ENCODE peak calls at places on chromosomes 4 and X, in eight cellular contexts. S is SK-N-SH, E is mesendoderm, A is GM23248, L is prostate gland, Z is transverse colon, G is NT2/D1, I is cardiac muscle cell. X is an unnamed sample. For H3K4me1, the result is how much of the 10 kb centered on the place peaks cover.

GRCh38 chr4:7198440-7199128 is 6.2 kb downstream of the SORCS2 start:
- DNase-seq in E (no peak), L (no peak), I (no peak), G (no peak), A (no peak), S (no peak), Z (no peak), X (no peak)

GRCh38 chrX:47093248-47093647 is 15.0 kb downstream of the RGN start:
- DNase-seq in I (peak), Z (no peak), L (no peak), A (peak), G (no peak), E (no peak), S (peak), X (no peak)

GRCh38 chrX:19193584-19193983 is 71.3 kb upstream of the ADGRG2 start:
- DNase-seq in S (no peak), G (no peak), A (no peak), I (peak), E (peak), Z (no peak), L (no peak), X (no peak)

GRCh38 chr4:75513529-75514130 is 573 bp downstream of the RCHY1 start:
- DNase-seq in L (peak), G (no peak), Z (no peak), I (no peak), S (no peak), E (no peak), A (peak), X (no peak)

GRCh38 chr4:11343536-11343935 is 85.2 kb downstream of the HS3ST1 start:
- DNase-seq in I (no peak), G (peak), E (peak), A (no peak), Z (no peak), S (no peak), L (no peak), X (no peak)

GRCh38 chrX:68693481-68694410 is 46.3 kb downstream of the STARD8 start:
- DNase-seq in G (peak), S (peak), L (peak), A (peak), I (peak), E (peak), Z (peak), X (peak)

GRCh38 chr4:14445882-14446281 is 556.4 kb upstream of the CPEB2 start:
- DNase-seq in L (peak), Z (no peak), I (no peak), A (no peak), S (no peak), G (no peak), E (no peak), X (no peak)

GRCh38 chr4:15805583-15806517 is 27.7 kb downstream of the CD38 start:
- DNase-seq in S (peak), Z (no peak), A (peak), E (peak), G (peak), I (peak), L (peak), X (peak)

GRCh38 chr4:74056114-74056857 is 17.8 kb upstream of the CXCL3 start:
- DNase-seq in A (peak), Z (no peak), L (no peak), E (peak), S (no peak), I (no peak), G (no peak), X (no peak)

GRCh38 chrX:69222103-69223090 is 57.1 kb upstream of the PJA1 start:
- DNase-seq in Z (peak), A (peak), L (peak), E (peak), I (peak), S (peak), G (peak), X (peak)

GRCh38 chrX:71923516-71923915 is 12.9 kb downstream of the NHSL2 start:
- DNase-seq in L (no peak), A (peak), I (no peak), G (no peak), Z (no peak), E (no peak), S (peak), X (no peak)

GRCh38 chr4:53593765-53594164 is 2.5 kb upstream of the LNX1 start:
- DNase-seq in A (no peak), L (no peak), E (no peak), S (no peak), Z (no peak), I (no peak), G (no peak), X (no peak)

DNA sequence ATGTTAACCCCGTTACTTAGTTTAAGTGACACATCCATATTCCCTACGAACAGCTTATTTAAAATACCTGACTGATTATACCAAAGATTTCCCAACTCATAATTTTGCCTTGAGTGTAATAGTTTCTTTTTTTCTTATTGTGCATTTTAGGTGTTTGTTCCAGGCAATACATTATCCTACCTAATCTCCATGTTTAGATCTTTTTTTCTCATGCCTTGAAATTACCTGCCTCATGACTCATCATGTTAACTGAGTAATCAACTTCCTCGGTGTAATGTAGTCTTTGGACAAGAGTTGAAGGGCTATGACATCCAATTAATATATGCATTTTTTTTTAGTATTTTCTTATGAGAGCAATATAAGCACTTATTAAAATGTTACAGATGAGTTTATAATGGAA is 228.7 kb upstream of the ANKRD50 start:
- DNase-seq in S (no peak), L (no peak), Z (no peak), G (no peak), I (no peak), A (peak), E (no peak), X (no peak)
- H3K4me1 ChIP-seq in S (under half), L (under half), Z (under half), G (under half), I (under half), A (under half), E (under half), X (under half)

GRCh38 chrX:153925739-153926593 is at the start of gene ARHGAP4:
- DNase-seq in I (no peak), E (peak), S (no peak), G (no peak), L (no peak), A (no peak), Z (no peak), X (no peak)

GRCh38 chrX:153924149-153924861 is 1.8 kb downstream of the ARHGAP4 start:
- DNase-seq in I (peak), E (peak), S (no peak), Z (peak), A (peak), L (no peak), G (no peak), X (no peak)

GRCh38 chrX:153926594-153926862 is 464 bp upstream of the ARHGAP4 start:
- DNase-seq in E (peak), G (no peak), Z (no peak), A (no peak), S (no peak), I (no peak), L (no peak), X (no peak)

GRCh38 chrX:153926863-153927685 is 1.0 kb upstream of the ARHGAP4 start:
- DNase-seq in E (no peak), S (peak), I (no peak), L (no peak), Z (peak), G (no peak), A (peak), X (no peak)

GRCh38 chrX:153925387-153925738 is 701 bp downstream of the ARHGAP4 start:
- DNase-seq in L (no peak), I (no peak), G (no peak), E (no peak), S (no peak), A (no peak), Z (no peak), X (no peak)
- H3K4me1 ChIP-seq in L (under half), I (under half), G (under half), E (under half), S (under half), A (under half), Z (under half), X (under half)

DNA sequence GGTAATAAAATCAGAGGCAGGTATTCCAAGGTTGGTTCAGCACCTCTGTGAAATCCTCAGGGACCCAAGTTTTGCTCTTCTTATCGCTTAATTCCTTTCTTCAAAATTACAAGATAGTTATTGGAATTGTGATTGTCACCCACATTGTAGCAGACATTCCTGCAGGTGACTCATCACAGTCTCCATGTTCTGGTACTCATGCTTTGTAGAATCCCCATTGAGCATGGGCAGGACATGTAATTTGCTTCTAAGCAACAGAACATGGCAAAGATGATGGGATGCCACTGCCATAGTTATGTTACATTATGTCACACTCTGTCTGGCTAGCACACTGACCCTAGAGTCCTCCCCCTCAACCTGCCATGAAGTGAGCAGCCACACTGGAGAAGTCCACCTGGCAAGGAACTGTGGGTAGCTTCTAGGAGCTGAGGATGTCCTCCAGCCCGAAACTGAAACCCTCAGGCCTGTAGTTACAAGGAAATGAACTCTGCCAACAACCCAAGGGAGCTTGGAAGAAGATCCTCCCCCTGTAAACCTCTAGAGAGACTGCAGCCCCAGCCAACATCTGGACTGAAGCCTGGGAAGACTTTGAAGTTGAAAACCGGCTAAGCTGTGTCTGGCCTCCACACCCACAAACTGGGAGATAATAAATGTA is 58.3 kb upstream of the GUCY1A1 start:
- DNase-seq in E (peak), L (no peak), Z (no peak), I (no peak), S (no peak), A (peak), G (no peak), X (no peak)
- H3K4me1 ChIP-seq in E (under half), L (under half), Z (under half), I (under half), S (under half), A (under half), G (under half), X (under half)

GRCh38 chr4:41203169-41203568 is 11.2 kb downstream of the APBB2 start:
- DNase-seq in I (no peak), G (no peak), L (no peak), Z (no peak), S (no peak), E (no peak), A (peak), X (no peak)
- H3K4me1 ChIP-seq in I (under half), G (under half), L (under half), Z (under half), S (half or more), E (under half), A (half or more), X (half or more)

GRCh38 chrX:118596428-118596827 is 100.8 kb downstream of the DOCK11 start:
- DNase-seq in I (no peak), Z (no peak), S (no peak), A (no peak), G (no peak), L (no peak), E (no peak), X (no peak)

GRCh38 chrX:118595501-118596042 is 100.0 kb downstream of the DOCK11 start:
- DNase-seq in A (no peak), G (no peak), S (no peak), E (no peak), L (no peak), I (no peak), Z (no peak), X (peak)

GRCh38 chrX:118588715-118589114 is 93.1 kb downstream of the DOCK11 start:
- DNase-seq in A (no peak), L (no peak), G (no peak), E (peak), S (no peak), I (no peak), Z (no peak), X (no peak)

GRCh38 chrX:118594697-118595420 is 99.2 kb downstream of the DOCK11 start:
- DNase-seq in Z (no peak), I (no peak), S (no peak), E (no peak), L (no peak), A (no peak), G (no peak), X (no peak)

GRCh38 chrX:118593407-118593806 is 97.8 kb downstream of the DOCK11 start:
- DNase-seq in E (no peak), L (no peak), Z (no peak), I (no peak), A (no peak), G (no peak), S (no peak), X (no peak)
- H3K4me1 ChIP-seq in E (under half), L (under half), Z (under half), I (under half), A (under half), G (under half), S (under half), X (under half)

GRCh38 chr4:8724436-8725070 is 132.0 kb downstream of the CPZ start:
- DNase-seq in G (no peak), I (no peak), Z (peak), E (no peak), L (no peak), A (no peak), S (no peak), X (no peak)

GRCh38 chr4:8725071-8725841 is 132.7 kb downstream of the CPZ start:
- DNase-seq in G (no peak), I (peak), A (no peak), E (peak), L (no peak), S (peak), Z (peak), X (no peak)

GRCh38 chr4:8726344-8726851 is 133.8 kb downstream of the CPZ start:
- DNase-seq in I (no peak), Z (peak), A (no peak), G (no peak), E (peak), S (peak), L (no peak), X (no peak)

GRCh38 chr4:8727131-8727530 is 134.6 kb downstream of the CPZ start:
- DNase-seq in A (no peak), I (no peak), E (no peak), L (no peak), Z (peak), S (no peak), G (no peak), X (no peak)

DNA sequence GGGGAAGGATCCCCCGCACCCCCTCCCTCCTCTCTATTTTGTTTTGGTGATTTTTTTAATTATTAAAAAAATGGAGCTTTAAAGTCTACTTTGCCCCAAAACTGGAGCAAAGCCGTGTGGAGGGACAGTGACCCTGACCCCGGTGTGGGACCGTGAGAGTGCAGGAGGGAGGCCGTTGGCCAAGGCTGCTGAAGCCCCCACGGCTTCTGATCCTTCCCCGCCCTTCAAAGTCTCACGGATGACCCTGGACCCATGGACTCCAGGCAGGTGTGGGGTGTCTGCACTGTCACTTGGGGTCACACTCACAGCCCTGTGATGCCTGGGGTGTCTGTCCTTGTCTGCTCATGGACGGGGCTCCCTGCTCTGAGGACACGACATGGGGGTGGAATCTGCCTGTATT is 133.3 kb downstream of the CPZ start:
- DNase-seq in Z (no peak), G (no peak), E (no peak), I (no peak), A (no peak), S (no peak), L (no peak), X (no peak)
- H3K4me1 ChIP-seq in Z (under half), G (under half), E (under half), I (under half), A (under half), S (under half), L (under half), X (under half)

DNA sequence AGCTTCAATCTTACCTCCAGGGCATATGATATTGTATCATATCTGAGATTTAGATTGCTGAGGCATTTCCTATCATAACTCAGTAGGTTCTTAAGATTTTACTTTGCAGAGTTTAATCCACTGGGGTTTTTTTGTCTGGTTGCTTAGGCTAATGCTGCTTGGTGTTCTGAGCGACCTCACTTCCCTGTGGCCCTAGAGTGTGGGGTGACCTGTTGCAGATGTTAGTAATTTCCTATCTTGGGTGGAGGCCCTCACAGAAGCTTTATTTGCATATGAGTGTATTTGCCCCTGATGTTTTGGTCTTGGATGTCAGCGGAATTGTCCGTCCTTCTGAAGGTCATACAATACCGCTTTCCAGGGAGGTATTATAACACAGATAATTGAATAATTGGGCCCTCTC is 137.1 kb downstream of the NDST3 start:
- DNase-seq in S (no peak), I (no peak), L (no peak), G (no peak), A (no peak), Z (no peak), E (no peak), X (no peak)
- H3K4me1 ChIP-seq in S (under half), I (under half), L (under half), G (under half), A (under half), Z (under half), E (under half), X (under half)

GRCh38 chrX:13168276-13168675 is 123.9 kb upstream of the FAM9C start:
- DNase-seq in L (no peak), S (no peak), G (no peak), Z (no peak), I (no peak), A (no peak), E (no peak), X (no peak)

GRCh38 chrX:13165266-13165665 is 120.8 kb upstream of the FAM9C start:
- DNase-seq in G (no peak), L (no peak), E (no peak), Z (no peak), A (no peak), S (no peak), I (no peak), X (no peak)

GRCh38 chrX:13167444-13168207 is 123.2 kb upstream of the FAM9C start:
- DNase-seq in L (no peak), E (peak), A (peak), S (peak), Z (no peak), I (no peak), G (no peak), X (no peak)

GRCh38 chrX:13164611-13165010 is 120.2 kb upstream of the FAM9C start:
- DNase-seq in A (no peak), S (no peak), L (no peak), E (peak), Z (no peak), I (no peak), G (peak), X (no peak)

GRCh38 chrX:13165747-13166146 is 121.3 kb upstream of the FAM9C start:
- DNase-seq in S (no peak), L (no peak), G (no peak), Z (no peak), A (no peak), I (no peak), E (peak), X (no peak)
- H3K4me1 ChIP-seq in S (under half), L (under half), G (under half), Z (under half), A (under half), I (under half), E (under half), X (under half)

DNA sequence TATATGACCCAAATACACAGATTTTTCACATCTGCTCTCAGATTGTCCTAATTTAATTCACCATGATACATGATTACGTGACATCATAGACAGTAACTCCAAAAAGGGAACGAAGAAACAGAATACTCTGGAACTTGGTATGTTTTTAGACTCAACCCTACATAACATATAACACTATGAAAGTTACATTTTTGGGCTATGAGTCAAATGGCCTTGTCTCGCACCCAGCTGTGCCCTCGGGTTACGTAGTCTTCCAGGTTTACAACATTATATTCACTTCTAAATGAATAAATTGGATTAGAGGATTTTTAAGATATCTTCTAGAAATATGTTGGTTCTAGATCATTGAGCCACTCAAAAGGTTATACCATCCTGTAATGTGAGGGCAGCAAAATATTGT is 2089.6 kb upstream of the TENM3 start:
- DNase-seq in Z (no peak), A (no peak), S (no peak), E (no peak), I (no peak), G (no peak), L (no peak), X (no peak)
- H3K4me1 ChIP-seq in Z (under half), A (under half), S (under half), E (under half), I (under half), G (under half), L (under half), X (under half)

GRCh38 chr4:78666830-78667258 is 109.3 kb upstream of the BMP2K start:
- DNase-seq in S (no peak), E (no peak), I (no peak), G (no peak), A (no peak), L (no peak), Z (no peak), X (no peak)
- H3K4me1 ChIP-seq in S (under half), E (under half), I (under half), G (under half), A (under half), L (under half), Z (under half), X (under half)

X was measured in thyroid gland.